ENCODE peak calls at places on chromosomes 6 and 20, in five cellular contexts. One of them, this sample, is unnamed.

GRCh38 chr6:130524552-130524951 is 158.7 kb downstream of the TMEM200A start:
- DNase-seq in esophagus squamous epithelium: no peak
- DNase-seq in fibroblast of the aortic adventitia: no peak
- DNase-seq in NCI-H1092: no peak
- DNase-seq in NCI-H510A treated with DMSO at 0.1 percent for 48 hours: no peak
- DNase-seq in this sample: no peak

GRCh38 chr20:25465398-25465797 is 57.9 kb downstream of the GINS1 start:
- DNase-seq in fibroblast of the aortic adventitia: no peak
- DNase-seq in NCI-H1092: no peak
- DNase-seq in esophagus squamous epithelium: no peak
- DNase-seq in NCI-H510A treated with DMSO at 0.1 percent for 48 hours: no peak
- DNase-seq in this sample: no peak

GRCh38 chr20:45293041-45294002 is 13.3 kb upstream of the RBPJL start:
- DNase-seq in NCI-H510A treated with DMSO at 0.1 percent for 48 hours: peak; percentile 89
- DNase-seq in esophagus squamous epithelium: no peak
- DNase-seq in fibroblast of the aortic adventitia: peak; percentile 61
- DNase-seq in NCI-H1092: peak; percentile 51
- DNase-seq in this sample: peak; percentile 54

GRCh38 chr6:44498436-44498835 is 110.9 kb downstream of the CDC5L start:
- DNase-seq in NCI-H1092: no peak
- DNase-seq in NCI-H510A treated with DMSO at 0.1 percent for 48 hours: no peak
- DNase-seq in fibroblast of the aortic adventitia: no peak
- DNase-seq in esophagus squamous epithelium: no peak
- DNase-seq in this sample: no peak

GRCh38 chr20:19212524-19213502 is at the start of gene SLC24A3:
- DNase-seq in esophagus squamous epithelium: no peak
- DNase-seq in NCI-H510A treated with DMSO at 0.1 percent for 48 hours: peak; percentile 78
- DNase-seq in NCI-H1092: peak; percentile 75
- DNase-seq in fibroblast of the aortic adventitia: no peak
- DNase-seq in this sample: peak; percentile 31

GRCh38 chr6:154223296-154223695 is 133.3 kb downstream of the IPCEF1 start:
- DNase-seq in NCI-H1092: no peak
- DNase-seq in NCI-H510A treated with DMSO at 0.1 percent for 48 hours: no peak
- DNase-seq in fibroblast of the aortic adventitia: no peak
- DNase-seq in esophagus squamous epithelium: no peak
- DNase-seq in this sample: no peak

GRCh38 chr6:140602843-140603242 is 1228.4 kb upstream of the CITED2 start:
- DNase-seq in fibroblast of the aortic adventitia: no peak
- DNase-seq in esophagus squamous epithelium: no peak
- DNase-seq in NCI-H510A treated with DMSO at 0.1 percent for 48 hours: no peak
- DNase-seq in NCI-H1092: no peak
- DNase-seq in this sample: peak; percentile 17

GRCh38 chr6:16730720-16731502 is 30.3 kb downstream of the ATXN1 start:
- DNase-seq in esophagus squamous epithelium: no peak
- DNase-seq in NCI-H1092: no peak
- DNase-seq in NCI-H510A treated with DMSO at 0.1 percent for 48 hours: no peak
- DNase-seq in fibroblast of the aortic adventitia: no peak
- DNase-seq in this sample: no peak

GRCh38 chr6:44221961-44222335 is 1.4 kb upstream of the SLC29A1 start:
- DNase-seq in NCI-H510A treated with DMSO at 0.1 percent for 48 hours: no peak
- DNase-seq in esophagus squamous epithelium: no peak
- DNase-seq in fibroblast of the aortic adventitia: no peak
- DNase-seq in NCI-H1092: no peak
- DNase-seq in this sample: no peak

GRCh38 chr20:14288341-14289330 is 48.8 kb downstream of the FLRT3 start:
- DNase-seq in NCI-H510A treated with DMSO at 0.1 percent for 48 hours: no peak
- DNase-seq in NCI-H1092: no peak
- DNase-seq in fibroblast of the aortic adventitia: peak; percentile 26
- DNase-seq in esophagus squamous epithelium: no peak
- DNase-seq in this sample: peak; percentile 17

GRCh38 chr20:61499859-61500258 is 247.8 kb downstream of the CDH4 start:
- DNase-seq in fibroblast of the aortic adventitia: no peak
- DNase-seq in NCI-H510A treated with DMSO at 0.1 percent for 48 hours: no peak
- DNase-seq in esophagus squamous epithelium: no peak
- DNase-seq in NCI-H1092: no peak
- DNase-seq in this sample: peak; percentile 33

GRCh38 chr20:25508083-25508770 is 77.1 kb downstream of the NINL start:
- DNase-seq in esophagus squamous epithelium: no peak
- DNase-seq in fibroblast of the aortic adventitia: peak; percentile 80
- DNase-seq in NCI-H510A treated with DMSO at 0.1 percent for 48 hours: peak; percentile 16
- DNase-seq in NCI-H1092: peak; percentile 3
- DNase-seq in this sample: peak; percentile 37

GRCh38 chr6:52598824-52599190 is 21.9 kb upstream of the TRAM2 start:
- DNase-seq in NCI-H510A treated with DMSO at 0.1 percent for 48 hours: no peak
- DNase-seq in NCI-H1092: no peak
- DNase-seq in esophagus squamous epithelium: no peak
- DNase-seq in fibroblast of the aortic adventitia: no peak
- DNase-seq in this sample: no peak

GRCh38 chr6:111263837-111264236 is 176.5 kb downstream of the SLC16A10 start:
- DNase-seq in NCI-H510A treated with DMSO at 0.1 percent for 48 hours: no peak
- DNase-seq in NCI-H1092: no peak
- DNase-seq in fibroblast of the aortic adventitia: peak; percentile 61
- DNase-seq in esophagus squamous epithelium: no peak
- DNase-seq in this sample: peak; percentile 64

GRCh38 chr6:87656857-87657256 is 45.2 kb downstream of the AKIRIN2 start:
- DNase-seq in esophagus squamous epithelium: no peak
- DNase-seq in NCI-H510A treated with DMSO at 0.1 percent for 48 hours: no peak
- DNase-seq in fibroblast of the aortic adventitia: no peak
- DNase-seq in NCI-H1092: no peak
- DNase-seq in this sample: no peak

GRCh38 chr6:165616116-165616515 is 46.9 kb downstream of the PDE10A start:
- DNase-seq in fibroblast of the aortic adventitia: peak; percentile 90
- DNase-seq in esophagus squamous epithelium: no peak
- DNase-seq in NCI-H510A treated with DMSO at 0.1 percent for 48 hours: no peak
- DNase-seq in NCI-H1092: no peak
- DNase-seq in this sample: peak; percentile 16

GRCh38 chr6:139588076-139588639 is 213.7 kb upstream of the CITED2 start:
- DNase-seq in NCI-H510A treated with DMSO at 0.1 percent for 48 hours: peak; percentile 89
- DNase-seq in NCI-H1092: peak; percentile 47
- DNase-seq in esophagus squamous epithelium: no peak
- DNase-seq in fibroblast of the aortic adventitia: peak; percentile 58
- DNase-seq in this sample: no peak

GRCh38 chr6:17910178-17910577 is 77.3 kb downstream of the KIF13A start:
- DNase-seq in NCI-H510A treated with DMSO at 0.1 percent for 48 hours: no peak
- DNase-seq in esophagus squamous epithelium: no peak
- DNase-seq in NCI-H1092: no peak
- DNase-seq in fibroblast of the aortic adventitia: no peak
- DNase-seq in this sample: no peak

GRCh38 chr6:116662186-116662585 is 6.4 kb downstream of the ZUP1 start:
- DNase-seq in NCI-H1092: no peak
- DNase-seq in esophagus squamous epithelium: no peak
- DNase-seq in fibroblast of the aortic adventitia: no peak
- DNase-seq in NCI-H510A treated with DMSO at 0.1 percent for 48 hours: no peak
- DNase-seq in this sample: no peak

GRCh38 chr6:45613678-45614077 is 235.9 kb upstream of the SUPT3H start:
- DNase-seq in fibroblast of the aortic adventitia: peak; percentile 74
- DNase-seq in NCI-H510A treated with DMSO at 0.1 percent for 48 hours: no peak
- DNase-seq in NCI-H1092: no peak
- DNase-seq in esophagus squamous epithelium: no peak
- DNase-seq in this sample: peak; percentile 90

GRCh38 chr6:45377041-45377554 is 636 bp downstream of the SUPT3H start:
- DNase-seq in NCI-H1092: no peak
- DNase-seq in NCI-H510A treated with DMSO at 0.1 percent for 48 hours: no peak
- DNase-seq in fibroblast of the aortic adventitia: peak; percentile 38
- DNase-seq in esophagus squamous epithelium: peak; percentile 55
- DNase-seq in this sample: peak; percentile 13

GRCh38 chr6:160428069-160428430 is 79.9 kb downstream of the SLC22A3 start:
- DNase-seq in fibroblast of the aortic adventitia: peak; percentile 57
- DNase-seq in NCI-H510A treated with DMSO at 0.1 percent for 48 hours: no peak
- DNase-seq in NCI-H1092: peak; percentile 91
- DNase-seq in esophagus squamous epithelium: no peak
- DNase-seq in this sample: peak; percentile 6

GRCh38 chr6:168192195-168192900 is 113.3 kb upstream of the FRMD1 start:
- DNase-seq in NCI-H1092: peak; percentile 66
- DNase-seq in esophagus squamous epithelium: no peak
- DNase-seq in NCI-H510A treated with DMSO at 0.1 percent for 48 hours: peak; percentile 32
- DNase-seq in fibroblast of the aortic adventitia: no peak
- DNase-seq in this sample: no peak

GRCh38 chr6:169738204-169738971 is 13.0 kb downstream of the DYNLT2 start:
- DNase-seq in esophagus squamous epithelium: no peak
- DNase-seq in NCI-H510A treated with DMSO at 0.1 percent for 48 hours: no peak
- DNase-seq in NCI-H1092: no peak
- DNase-seq in fibroblast of the aortic adventitia: peak; percentile 46
- DNase-seq in this sample: peak; percentile 36

GRCh38 chr20:36214684-36215256 is 21.5 kb upstream of the AAR2 start:
- DNase-seq in NCI-H510A treated with DMSO at 0.1 percent for 48 hours: no peak
- DNase-seq in fibroblast of the aortic adventitia: peak; percentile 37
- DNase-seq in NCI-H1092: no peak
- DNase-seq in esophagus squamous epithelium: no peak
- DNase-seq in this sample: peak; percentile 23

GRCh38 chr6:10389739-10390494 is 25.0 kb downstream of the TFAP2A start:
- DNase-seq in fibroblast of the aortic adventitia: no peak
- DNase-seq in NCI-H510A treated with DMSO at 0.1 percent for 48 hours: no peak
- DNase-seq in esophagus squamous epithelium: no peak
- DNase-seq in NCI-H1092: no peak
- DNase-seq in this sample: no peak

GRCh38 chr6:20846602-20847028 is 312.4 kb downstream of the CDKAL1 start:
- DNase-seq in NCI-H1092: no peak
- DNase-seq in fibroblast of the aortic adventitia: peak; percentile 58
- DNase-seq in NCI-H510A treated with DMSO at 0.1 percent for 48 hours: no peak
- DNase-seq in esophagus squamous epithelium: no peak
- DNase-seq in this sample: no peak

This sample was measured in AG10803.